ENCODE peak calls at places on chromosomes 1 and 21, in seven cellular contexts. S is heart right ventricle, U is GM12878, R is fibroblast of lung, T is cardiac muscle cell, D is lower lobe of right lung, W is A549. X is an unnamed sample.

GRCh38 chr1:109208847-109209463 is 4.8 kb upstream of the SARS1 start:
- DNase-seq in S (no peak), U (no peak), R (peak), T (no peak), D (no peak), W (no peak), X (no peak)

GRCh38 chr21:33836408-33836807 is 79.2 kb downstream of the ATP5PO start:
- DNase-seq in S (no peak), U (no peak), R (no peak), T (no peak), D (no peak), W (no peak), X (no peak)

GRCh38 chr1:38775175-38775845 is 84.3 kb downstream of the RRAGC start:
- DNase-seq in S (no peak), U (no peak), R (no peak), T (no peak), D (no peak), W (no peak), X (no peak)

GRCh38 chr1:1144843-1145546 is 28.7 kb upstream of the TTLL10 start:
- DNase-seq in S (no peak), U (no peak), R (no peak), T (no peak), D (no peak), W (no peak), X (no peak)

GRCh38 chr1:65065535-65066378 is 82.2 kb upstream of the AK4 start:
- DNase-seq in S (peak), U (no peak), R (no peak), T (peak), D (peak), W (no peak), X (no peak)

GRCh38 chr1:207032528-207033017 is at the start of gene C1orf116:
- DNase-seq in S (no peak), U (no peak), R (no peak), T (no peak), D (peak), W (peak), X (no peak)

GRCh38 chr1:61244114-61244513 is 161.8 kb downstream of the NFIA start:
- DNase-seq in S (no peak), U (no peak), R (peak), T (no peak), D (no peak), W (no peak), X (no peak)

GRCh38 chr1:9538669-9539164 is 548 bp upstream of the SLC25A33 start:
- DNase-seq in S (no peak), U (no peak), R (no peak), T (no peak), D (peak), W (no peak), X (no peak)

GRCh38 chr1:179709841-179710329 is 33.2 kb upstream of the FAM163A start:
- DNase-seq in S (peak), U (peak), R (peak), T (no peak), D (no peak), W (no peak), X (no peak)

GRCh38 chr1:6205849-6206845 is at the start of gene RNF207:
- DNase-seq in S (peak), U (no peak), R (peak), T (peak), D (peak), W (peak), X (no peak)

GRCh38 chr1:232501856-232502255 is 128.1 kb downstream of the SIPA1L2 start:
- DNase-seq in S (no peak), U (no peak), R (no peak), T (no peak), D (no peak), W (no peak), X (no peak)

GRCh38 chr1:232503497-232503896 is 126.4 kb downstream of the SIPA1L2 start:
- DNase-seq in S (no peak), U (no peak), R (no peak), T (no peak), D (no peak), W (no peak), X (no peak)

GRCh38 chr1:232501174-232501573 is 128.8 kb downstream of the SIPA1L2 start:
- DNase-seq in S (no peak), U (no peak), R (no peak), T (no peak), D (no peak), W (no peak), X (no peak)

GRCh38 chr1:232493869-232494268 is 136.1 kb downstream of the SIPA1L2 start:
- DNase-seq in S (no peak), U (no peak), R (no peak), T (no peak), D (no peak), W (no peak), X (no peak)

DNA sequence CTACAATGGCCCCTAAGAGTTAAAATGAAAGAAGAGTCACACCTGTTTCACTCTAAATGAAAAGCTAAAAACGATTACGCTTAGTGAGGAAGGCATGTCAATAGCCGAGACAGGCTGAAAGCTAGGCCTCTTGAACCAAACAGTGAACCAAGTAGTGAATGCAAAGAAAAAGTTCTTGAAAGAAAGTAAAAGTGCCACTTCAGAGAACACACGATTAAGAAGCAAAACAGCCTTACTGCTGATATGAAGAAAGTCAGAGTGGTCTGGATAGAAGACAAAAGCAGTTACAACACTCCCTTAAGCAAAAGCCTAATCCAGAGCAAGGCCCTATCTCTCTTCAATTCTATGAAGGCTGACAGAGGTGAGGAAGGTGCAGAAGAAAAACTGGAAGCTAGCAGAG is 130.8 kb downstream of the SIPA1L2 start:
- DNase-seq in S (no peak), U (no peak), R (no peak), T (peak), D (no peak), W (no peak), X (no peak)
- H3K27ac ChIP-seq in S (no peak), U (no peak), R (no peak), T (peak), D (no peak), W (no peak), X (no peak)

GRCh38 chr1:58921751-58922150 is 137.9 kb upstream of the JUN start:
- DNase-seq in S (no peak), U (no peak), R (no peak), T (no peak), D (no peak), W (no peak), X (no peak)
- H3K27ac ChIP-seq in S (no peak), U (no peak), R (no peak), T (peak), D (peak), W (no peak), X (no peak)

GRCh38 chr1:3697104-3697503 is 44.8 kb downstream of the TP73 start:
- DNase-seq in S (no peak), U (no peak), R (no peak), T (no peak), D (no peak), W (no peak), X (no peak)

GRCh38 chr1:3698660-3699408 is 46.5 kb downstream of the TP73 start:
- DNase-seq in S (no peak), U (no peak), R (no peak), T (no peak), D (no peak), W (no peak), X (no peak)

GRCh38 chr1:3697810-3698209 is 45.5 kb downstream of the TP73 start:
- DNase-seq in S (no peak), U (no peak), R (no peak), T (no peak), D (no peak), W (no peak), X (no peak)

GRCh38 chr1:3700631-3701030 is 48.3 kb downstream of the TP73 start:
- DNase-seq in S (no peak), U (no peak), R (no peak), T (no peak), D (no peak), W (no peak), X (no peak)

GRCh38 chr1:3699596-3699995 is 47.3 kb downstream of the TP73 start:
- DNase-seq in S (no peak), U (no peak), R (no peak), T (no peak), D (no peak), W (no peak), X (no peak)
- H3K27ac ChIP-seq in S (no peak), U (no peak), R (no peak), T (no peak), D (no peak), W (no peak), X (no peak)

GRCh38 chr1:201712387-201713092 is 116.4 kb upstream of the IPO9 start:
- DNase-seq in S (no peak), U (no peak), R (no peak), T (no peak), D (no peak), W (no peak), X (no peak)

GRCh38 chr1:201711811-201712210 is 117.1 kb upstream of the IPO9 start:
- DNase-seq in S (no peak), U (no peak), R (no peak), T (no peak), D (no peak), W (no peak), X (no peak)

GRCh38 chr1:201715351-201715750 is 113.6 kb upstream of the IPO9 start:
- DNase-seq in S (no peak), U (no peak), R (no peak), T (no peak), D (no peak), W (no peak), X (no peak)

GRCh38 chr1:201714542-201715276 is 114.2 kb upstream of the IPO9 start:
- DNase-seq in S (peak), U (no peak), R (peak), T (peak), D (peak), W (peak), X (no peak)

GRCh38 chr1:201713093-201713810 is 115.7 kb upstream of the IPO9 start:
- DNase-seq in S (peak), U (no peak), R (peak), T (peak), D (peak), W (peak), X (peak)
- H3K27ac ChIP-seq in S (peak), U (no peak), R (peak), T (peak), D (peak), W (peak), X (peak)

DNA sequence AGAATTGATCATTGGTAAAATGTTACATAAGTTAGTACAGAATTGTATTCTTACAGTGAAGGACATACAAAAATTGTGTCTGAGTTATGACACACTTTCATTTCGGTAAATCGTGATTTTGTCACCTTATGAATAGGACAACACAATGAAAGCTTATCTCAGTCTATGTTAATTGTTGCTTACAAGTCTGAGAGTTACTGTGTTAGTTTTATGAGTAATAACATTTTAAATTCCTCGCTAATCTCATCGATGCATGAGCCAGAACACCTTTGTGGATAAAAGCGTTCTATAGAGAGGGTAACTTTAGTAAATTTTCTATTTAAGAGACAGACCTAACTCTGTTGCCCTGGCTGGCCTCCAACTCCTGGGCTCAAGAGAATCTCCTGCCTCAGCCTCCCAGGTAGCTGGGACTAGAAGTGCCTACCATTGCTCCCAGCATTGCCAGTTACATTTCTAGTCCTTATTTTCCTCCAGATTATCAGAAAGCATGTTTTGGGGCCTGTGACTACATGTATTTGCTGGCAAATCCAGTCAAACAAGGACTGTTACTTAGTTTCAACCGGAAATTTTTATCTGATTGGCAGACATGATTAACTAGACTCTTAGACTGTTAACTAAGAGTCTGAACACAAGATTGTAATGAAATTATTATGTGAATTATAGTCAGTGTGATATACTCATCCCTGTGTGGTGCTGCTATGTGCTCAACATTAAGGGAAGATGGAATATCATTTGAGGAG is 3.0 kb downstream of the PRRC2C start:
- DNase-seq in S (no peak), U (no peak), R (no peak), T (no peak), D (no peak), W (no peak), X (no peak)
- H3K27ac ChIP-seq in S (no peak), U (no peak), R (peak), T (no peak), D (no peak), W (no peak), X (no peak)

DNA sequence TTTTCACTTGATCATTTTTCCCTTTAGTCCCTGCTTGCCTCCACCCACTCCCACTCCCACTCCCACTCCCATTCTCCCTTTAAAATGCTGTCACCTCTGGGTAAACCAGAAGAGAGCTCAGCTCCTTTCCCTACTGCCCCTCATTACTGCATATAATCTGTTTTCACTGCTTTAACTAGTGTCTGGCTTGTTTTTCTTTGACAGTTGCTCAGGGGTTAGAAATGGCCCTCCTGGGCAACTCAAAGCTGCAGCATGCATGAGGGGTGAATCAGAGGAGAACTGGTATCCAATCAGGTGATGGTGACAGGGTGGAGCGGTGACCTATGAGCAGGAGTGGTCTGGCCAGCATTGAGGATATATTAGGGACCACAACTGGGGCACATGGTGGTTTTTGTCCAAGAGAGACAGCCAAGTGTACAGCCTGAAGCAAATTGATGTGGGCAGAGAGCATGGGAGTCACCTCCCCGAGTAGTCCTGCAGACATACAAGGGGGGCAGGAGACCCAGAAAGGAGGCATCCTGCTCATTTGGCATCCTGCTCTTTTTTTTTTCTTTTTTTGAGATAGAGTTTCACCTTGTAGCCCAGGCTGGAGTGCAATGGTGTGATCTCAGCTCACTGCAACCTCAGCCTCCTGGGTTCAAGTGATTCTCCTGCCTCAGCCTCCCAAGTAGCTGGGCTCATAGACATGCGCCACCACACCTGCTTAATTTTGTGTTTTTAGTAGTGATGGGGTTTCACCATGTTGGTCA is 42.7 kb upstream of the SRSF10 start:
- DNase-seq in S (no peak), U (no peak), R (peak), T (no peak), D (no peak), W (peak), X (no peak)
- H3K27ac ChIP-seq in S (peak), U (no peak), R (peak), T (peak), D (no peak), W (peak), X (no peak)

DNA sequence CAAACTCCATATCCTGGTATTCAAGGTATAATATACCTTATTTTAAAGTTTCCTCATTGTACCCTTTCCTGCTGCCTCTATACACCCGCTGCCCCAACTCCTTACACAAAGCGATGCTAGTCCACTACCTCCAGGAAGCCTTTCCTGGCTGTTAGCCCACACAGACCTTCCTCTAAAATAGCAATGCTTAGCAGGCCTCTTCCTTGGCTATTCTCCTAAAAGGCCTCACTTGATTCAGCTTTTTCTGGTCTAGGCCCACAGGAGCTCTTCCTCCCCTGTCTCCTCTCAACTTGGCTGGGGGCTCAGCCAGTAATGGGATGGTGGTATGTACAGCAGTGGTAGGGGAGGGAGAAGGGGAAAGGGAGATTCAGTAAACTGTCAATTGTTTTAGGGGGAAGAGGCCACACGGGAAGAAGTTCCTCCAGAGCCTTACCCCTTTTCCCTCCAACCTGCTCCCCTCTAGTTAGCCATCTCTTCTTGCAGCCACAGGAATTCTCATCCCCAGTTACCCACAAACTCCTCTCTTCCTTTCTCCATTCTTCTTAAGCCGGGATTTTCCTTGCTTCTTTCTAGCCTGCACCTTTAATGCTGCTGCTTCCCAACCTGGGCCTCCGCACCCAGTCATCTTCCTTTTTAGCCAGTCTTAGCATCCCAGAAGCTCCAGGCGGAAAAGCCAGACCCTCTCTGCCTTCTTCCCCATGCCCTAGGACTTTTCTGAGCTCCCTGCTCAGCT is 2.6 kb downstream of the LRRC41 start:
- DNase-seq in S (peak), U (no peak), R (peak), T (no peak), D (no peak), W (no peak), X (no peak)
- H3K27ac ChIP-seq in S (peak), U (peak), R (peak), T (peak), D (peak), W (peak), X (peak)

GRCh38 chr1:182672487-182672836 is 11.9 kb downstream of the RGS8 start:
- DNase-seq in S (no peak), U (no peak), R (no peak), T (no peak), D (no peak), W (no peak), X (peak)
- H3K27ac ChIP-seq in S (no peak), U (no peak), R (no peak), T (no peak), D (no peak), W (no peak), X (peak)

DNA sequence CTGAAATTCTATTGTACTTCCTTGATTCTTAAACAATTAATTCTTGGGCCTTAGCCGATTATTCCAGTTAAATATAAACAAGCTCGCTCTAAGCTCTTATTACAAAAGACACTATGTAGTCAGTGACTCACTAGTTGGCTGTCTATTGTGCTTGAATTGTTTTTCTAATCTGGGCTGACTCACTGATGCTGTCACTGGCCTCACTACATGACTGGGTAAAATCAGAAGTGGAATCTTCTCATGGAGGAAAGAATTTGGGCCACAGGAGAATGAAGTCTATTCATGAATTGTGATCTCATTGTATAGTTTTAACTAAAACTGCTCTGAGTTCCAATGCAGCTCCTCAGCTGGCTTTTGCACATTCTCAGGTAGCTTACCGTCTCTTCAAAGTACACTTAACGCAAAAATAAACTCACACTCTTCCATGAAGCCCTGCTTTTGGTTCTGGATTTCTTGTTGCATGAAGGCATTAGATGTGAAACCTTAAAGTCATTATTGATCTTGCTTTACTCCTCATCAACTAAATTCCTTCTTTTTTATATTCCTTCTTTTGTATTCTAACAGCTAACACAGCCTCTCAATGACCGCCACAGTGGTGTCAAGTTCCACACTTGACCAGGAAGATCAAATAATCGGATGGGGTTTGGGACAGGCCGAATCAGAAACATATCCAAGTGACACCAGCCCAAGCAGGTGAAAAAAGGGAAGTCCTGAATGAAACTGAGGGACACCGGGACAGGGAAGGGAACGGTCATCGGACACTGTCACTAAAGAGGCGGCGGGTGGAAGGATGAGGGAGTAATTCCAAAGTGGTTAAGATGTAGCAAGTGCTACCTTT is 80.9 kb upstream of the LBR start:
- DNase-seq in S (peak), U (no peak), R (peak), T (no peak), D (no peak), W (peak), X (no peak)
- H3K27ac ChIP-seq in S (peak), U (no peak), R (peak), T (peak), D (peak), W (peak), X (peak)

DNA sequence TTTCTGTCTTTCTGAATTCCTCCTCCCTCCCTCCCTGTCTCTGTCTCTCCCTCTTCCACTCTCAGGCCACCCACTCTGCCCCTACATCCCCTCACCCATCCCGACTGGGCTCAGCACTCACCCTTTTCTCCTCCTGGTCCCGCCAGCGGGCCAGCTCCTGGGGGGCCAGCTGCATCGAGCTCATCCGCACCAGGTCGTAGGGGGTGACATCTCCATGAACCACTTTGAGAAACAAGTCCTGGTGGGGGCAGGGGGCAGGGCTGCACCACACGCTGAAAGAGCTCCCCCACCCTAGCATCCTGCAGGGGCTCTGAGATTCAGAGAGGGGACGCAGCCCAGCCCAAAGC is 17.8 kb downstream of the SPOCD1 start:
- DNase-seq in S (no peak), U (no peak), R (no peak), T (no peak), D (no peak), W (no peak), X (no peak)
- H3K27ac ChIP-seq in S (no peak), U (no peak), R (peak), T (no peak), D (no peak), W (peak), X (no peak)